ENCODE peak calls at places on chromosomes 4 and X, in seven cellular contexts. Z, R, L, I, X, P and J are unnamed samples.

GRCh38 chr4:127995776-127996175 is 30.6 kb downstream of the ABHD18 start:
- DNase-seq in Z (no peak), R (no peak), P (peak; percentile 32), L (no peak), X (no peak), I (no peak), J (no peak)

GRCh38 chr4:40170588-40170987 is 26.2 kb upstream of the RHOH start:
- DNase-seq in R (no peak), P (no peak), L (no peak), X (no peak), Z (no peak), I (no peak), J (no peak)

GRCh38 chr4:88900432-88900831 is 156.6 kb downstream of the FAM13A start:
- DNase-seq in P (peak; percentile 11), Z (no peak), I (no peak), R (no peak), X (no peak), L (no peak), J (peak; percentile 36)

GRCh38 chr4:14184265-14184664 is 556.7 kb upstream of the BOD1L1 start:
- DNase-seq in R (peak; percentile 23), P (peak; percentile 28), I (no peak), Z (peak; percentile 41), X (no peak), L (peak; percentile 33), J (peak; percentile 51)

GRCh38 chrX:132184871-132185270 is 34.4 kb downstream of the RAP2C start:
- DNase-seq in P (no peak), X (no peak), I (no peak), R (no peak), Z (no peak), L (no peak), J (no peak)

GRCh38 chr4:165873298-165874071 is 448 bp downstream of the TLL1 start:
- DNase-seq in R (peak; percentile 46), Z (no peak), P (no peak), X (peak; percentile 80), L (peak; percentile 24), I (no peak), J (peak; percentile 41)

GRCh38 chr4:8472689-8473197 is 32.2 kb downstream of the TRMT44 start:
- DNase-seq in L (no peak), R (no peak), X (no peak), I (peak; percentile 74), Z (no peak), P (peak; percentile 99), J (peak; percentile 97)

GRCh38 chr4:80206541-80207171 is 9.4 kb downstream of the PRDM8 start:
- DNase-seq in I (no peak), L (peak; percentile 54), R (no peak), Z (no peak), P (no peak), X (peak; percentile 76), J (peak; percentile 79)

GRCh38 chr4:108850407-108850709 is 87.5 kb upstream of the ETNPPL start:
- DNase-seq in L (no peak), Z (no peak), P (no peak), X (no peak), I (no peak), R (no peak), J (no peak)

GRCh38 chrX:68429216-68429615 is 4.1 kb downstream of the OPHN1 start:
- DNase-seq in Z (no peak), P (no peak), R (no peak), X (no peak), L (no peak), I (no peak), J (no peak)

GRCh38 chrX:110125435-110125834 is 122.5 kb downstream of the TMEM164 start:
- DNase-seq in I (no peak), R (no peak), Z (no peak), X (no peak), P (no peak), L (no peak), J (peak; percentile 28)

GRCh38 chr4:122456228-122457106 is at the start of gene IL2:
- DNase-seq in Z (no peak), R (no peak), I (no peak), P (no peak), X (no peak), L (no peak), J (no peak)

GRCh38 chrX:108090474-108091265 is 672 bp downstream of the PSMD10 start:
- DNase-seq in L (no peak), P (no peak), R (no peak), X (no peak), Z (no peak), I (no peak), J (peak; percentile 45)

GRCh38 chr4:169621754-169622481 is 1.5 kb downstream of the CLCN3 start:
- DNase-seq in P (no peak), Z (no peak), L (no peak), X (no peak), I (no peak), R (no peak), J (peak; percentile 65)

GRCh38 chr4:113447061-113447460 is 314.5 kb downstream of the CAMK2D start:
- DNase-seq in P (no peak), I (no peak), Z (no peak), L (no peak), X (no peak), R (no peak), J (no peak)

GRCh38 chrX:12446342-12447075 is 308.2 kb downstream of the FRMPD4 start:
- DNase-seq in X (no peak), Z (no peak), I (no peak), R (no peak), L (no peak), P (no peak), J (peak; percentile 55)

GRCh38 chr4:76420901-76421581 is at the start of gene CCDC158:
- DNase-seq in Z (no peak), X (peak; percentile 83), L (peak; percentile 19), P (no peak), R (peak; percentile 41), I (peak; percentile 68), J (no peak)

GRCh38 chr4:143202824-143203223 is 18.1 kb downstream of the USP38 start:
- DNase-seq in Z (no peak), P (no peak), I (no peak), X (no peak), L (no peak), R (no peak), J (peak; percentile 44)

GRCh38 chr4:79201976-79202375 is 123.9 kb downstream of the NAA11 start:
- DNase-seq in P (no peak), I (no peak), Z (no peak), R (no peak), X (no peak), L (no peak), J (no peak)

GRCh38 chrX:15751160-15751819 is 13.2 kb downstream of the CA5B start:
- DNase-seq in P (peak; percentile 84), I (no peak), L (no peak), X (no peak), Z (no peak), R (no peak), J (no peak)

GRCh38 chr4:20646287-20646686 is 54.0 kb upstream of the PACRGL start:
- DNase-seq in I (no peak), Z (no peak), R (no peak), L (no peak), X (no peak), P (no peak), J (no peak)

GRCh38 chr4:85370400-85371032 is 104.4 kb upstream of the ARHGAP24 start:
- DNase-seq in Z (peak; percentile 28), R (no peak), X (no peak), L (no peak), P (no peak), I (no peak), J (peak; percentile 64)

GRCh38 chr4:174521800-174522182 is 497 bp downstream of the HPGD start:
- DNase-seq in L (no peak), R (no peak), X (peak; percentile 63), P (no peak), I (no peak), Z (no peak), J (no peak)

GRCh38 chrX:72273718-72274117 is 3.3 kb downstream of the RPS4X start:
- DNase-seq in L (no peak), P (no peak), Z (no peak), I (no peak), X (no peak), R (no peak), J (no peak)
- H3K4me3 ChIP-seq in L (no peak overlapping the region), P (no peak overlapping the region), Z (no peak overlapping the region), I (no peak overlapping the region), X (no peak overlapping the region), R (no peak overlapping the region), J (no peak overlapping the region)

GRCh38 chrX:49192722-49193328 is 6.7 kb upstream of the PRICKLE3 start:
- DNase-seq in L (no peak), Z (no peak), R (no peak), P (no peak), I (no peak), X (no peak), J (peak; percentile 51)
- H3K4me3 ChIP-seq in L (no peak overlapping the region), Z (no peak overlapping the region), R (no peak overlapping the region), P (no peak overlapping the region), I (no peak overlapping the region), X (no peak overlapping the region), J (no peak overlapping the region)

DNA sequence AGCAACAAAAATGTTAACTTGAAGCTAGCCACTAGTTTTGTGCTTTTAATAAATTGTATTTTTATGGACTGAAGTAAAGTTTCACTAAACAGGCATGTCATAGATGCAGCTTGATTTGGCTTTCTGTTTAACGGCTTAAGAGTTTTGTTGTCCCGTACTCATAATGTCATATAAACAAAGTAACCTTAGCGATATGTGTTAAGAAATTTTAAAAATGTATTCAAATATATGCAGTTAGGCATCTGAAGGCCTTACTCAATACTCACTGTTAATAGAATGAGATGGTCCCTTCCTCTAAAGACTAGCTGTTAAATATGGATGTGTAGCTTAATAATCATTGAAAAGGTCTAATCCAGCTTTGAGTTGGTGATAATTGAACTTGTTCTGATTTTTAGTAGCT is 1.0 kb upstream of the SCLT1 start:
- DNase-seq in L (no peak), X (no peak), I (no peak), Z (no peak), R (no peak), P (no peak), J (no peak)
- H3K4me3 ChIP-seq in L (peak overlapping the region; percentile 86), X (no peak overlapping the region), I (peak overlapping the region; percentile 79), Z (peak overlapping the region; percentile 74), R (no peak overlapping the region), P (no peak overlapping the region), J (peak overlapping the region; percentile 80)

DNA sequence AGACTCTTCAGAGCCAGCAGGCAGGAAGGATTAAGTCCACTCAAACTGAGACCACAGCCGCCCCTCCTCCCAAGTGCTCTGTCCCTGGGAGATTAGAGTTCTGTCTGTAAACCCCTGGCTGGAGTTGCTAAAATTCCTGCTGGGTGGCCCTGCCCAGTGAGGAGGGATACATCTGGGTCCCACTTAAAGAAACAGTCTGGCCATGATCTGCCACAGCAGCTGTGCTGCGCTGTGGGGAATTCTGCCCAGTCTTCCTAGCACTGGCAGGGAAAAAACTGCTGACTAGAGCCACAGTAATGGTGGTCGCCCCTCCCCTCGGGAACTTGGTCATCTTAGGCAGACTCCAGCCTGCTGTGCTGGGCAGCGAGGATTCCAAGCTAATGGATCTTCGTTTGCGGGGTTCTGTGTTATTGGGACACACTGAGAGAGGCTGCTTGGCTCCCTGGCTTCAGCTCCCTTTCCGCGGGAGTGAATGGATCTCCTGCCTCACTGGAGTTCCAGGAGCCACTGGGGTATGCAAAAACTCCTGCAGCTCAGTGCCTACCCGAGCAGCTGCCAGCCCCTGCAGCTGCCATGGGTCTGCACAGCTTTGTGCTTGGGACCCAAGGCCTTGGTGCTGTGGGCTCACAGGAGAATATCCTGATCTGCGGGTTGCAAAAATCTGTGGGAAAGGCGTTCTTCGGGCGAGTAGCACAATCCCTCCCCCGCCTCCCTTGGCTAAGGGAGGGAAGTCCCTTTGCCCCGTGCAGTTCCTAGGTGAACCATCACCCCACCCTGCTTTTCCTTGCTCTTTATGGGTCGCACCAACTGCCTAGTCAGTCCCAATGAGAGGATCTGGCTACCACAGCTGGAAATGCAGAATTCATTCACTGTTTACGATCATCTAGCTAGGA is 15.7 kb downstream of the ZXDB start:
- DNase-seq in Z (no peak), P (no peak), I (no peak), R (no peak), L (no peak), X (no peak), J (no peak)
- H3K4me3 ChIP-seq in Z (no peak overlapping the region), P (no peak overlapping the region), I (no peak overlapping the region), R (no peak overlapping the region), L (peak overlapping the region; percentile 44), X (no peak overlapping the region), J (no peak overlapping the region)